ENCODE peak calls at places on chromosomes 6 and 20, in four cellular contexts. One of them, this sample, is unnamed. For H3K27me3, the result is how much of the 10 kb centered on the place peaks cover.

GRCh38 chr6:109998159-109998785 is 20.2 kb downstream of the GPR6 start:
- DNase-seq in HCT116: no peak
- DNase-seq in Panc1: no peak
- DNase-seq in K562: no peak
- DNase-seq in this sample: peak

GRCh38 chr6:142013875-142014495 is 118.7 kb upstream of the GJE1 start:
- DNase-seq in Panc1: no peak
- DNase-seq in HCT116: peak
- DNase-seq in K562: no peak
- DNase-seq in this sample: no peak

GRCh38 chr20:24149881-24150307 is 161.3 kb upstream of the GGTLC1 start:
- DNase-seq in K562: peak
- DNase-seq in HCT116: no peak
- DNase-seq in Panc1: no peak
- DNase-seq in this sample: peak

GRCh38 chr20:34562643-34563042 is 4.1 kb downstream of the MAP1LC3A start:
- DNase-seq in HCT116: no peak
- DNase-seq in Panc1: no peak
- DNase-seq in K562: no peak
- DNase-seq in this sample: peak

GRCh38 chr6:51765230-51765629 is 322.2 kb downstream of the PKHD1 start:
- DNase-seq in K562: no peak
- DNase-seq in HCT116: no peak
- DNase-seq in Panc1: no peak
- DNase-seq in this sample: no peak

GRCh38 chr20:29301624-29302259 is 1955.7 kb upstream of the DEFB115 start:
- DNase-seq in HCT116: no peak
- DNase-seq in Panc1: no peak
- DNase-seq in K562: no peak
- DNase-seq in this sample: no peak

GRCh38 chr6:79869184-79869583 is 78.2 kb downstream of the ELOVL4 start:
- DNase-seq in HCT116: no peak
- DNase-seq in Panc1: no peak
- DNase-seq in K562: no peak
- DNase-seq in this sample: no peak

GRCh38 chr6:80271074-80271473 is 164.6 kb downstream of the BCKDHB start:
- DNase-seq in HCT116: no peak
- DNase-seq in K562: no peak
- DNase-seq in Panc1: no peak
- DNase-seq in this sample: no peak

GRCh38 chr20:10250902-10251301 is 32.3 kb downstream of the SNAP25 start:
- DNase-seq in K562: no peak
- DNase-seq in HCT116: no peak
- DNase-seq in Panc1: peak
- DNase-seq in this sample: no peak

GRCh38 chr6:3884007-3884745 is 35.0 kb downstream of the FAM50B start:
- DNase-seq in HCT116: no peak
- DNase-seq in K562: no peak
- DNase-seq in Panc1: no peak
- DNase-seq in this sample: no peak

GRCh38 chr20:18138639-18139583 is 1.2 kb downstream of the KAT14 start:
- DNase-seq in HCT116: no peak
- DNase-seq in Panc1: no peak
- DNase-seq in K562: peak
- DNase-seq in this sample: no peak

GRCh38 chr6:137657351-137657911 is 163.2 kb upstream of the OLIG3 start:
- DNase-seq in K562: no peak
- DNase-seq in HCT116: no peak
- DNase-seq in Panc1: no peak
- DNase-seq in this sample: no peak

GRCh38 chr20:38291582-38291918 is 12.4 kb upstream of the BPI start:
- DNase-seq in Panc1: no peak
- DNase-seq in K562: no peak
- DNase-seq in HCT116: no peak
- DNase-seq in this sample: no peak

GRCh38 chr6:163460307-163460782 is 45.8 kb downstream of the QKI start:
- DNase-seq in HCT116: no peak
- DNase-seq in K562: no peak
- DNase-seq in Panc1: peak
- DNase-seq in this sample: no peak

GRCh38 chr20:61537239-61537638 is 285.2 kb downstream of the CDH4 start:
- DNase-seq in Panc1: no peak
- DNase-seq in HCT116: no peak
- DNase-seq in K562: no peak
- DNase-seq in this sample: no peak

GRCh38 chr6:163402616-163403015 is 11.9 kb upstream of the QKI start:
- DNase-seq in HCT116: no peak
- DNase-seq in Panc1: no peak
- DNase-seq in K562: no peak
- DNase-seq in this sample: no peak

GRCh38 chr20:17995967-17996819 is 27.4 kb downstream of the MGME1 start:
- DNase-seq in Panc1: no peak
- DNase-seq in HCT116: peak
- DNase-seq in K562: peak
- DNase-seq in this sample: peak

GRCh38 chr6:150269857-150270223 is 99.0 kb upstream of the IYD start:
- DNase-seq in Panc1: no peak
- DNase-seq in K562: peak
- DNase-seq in HCT116: peak
- DNase-seq in this sample: no peak

GRCh38 chr6:90460067-90460466 is 126.8 kb downstream of the MAP3K7 start:
- DNase-seq in K562: no peak
- DNase-seq in HCT116: no peak
- DNase-seq in Panc1: no peak
- DNase-seq in this sample: no peak

GRCh38 chr20:13243826-13244376 is 22.8 kb downstream of the ISM1 start:
- DNase-seq in Panc1: no peak
- DNase-seq in HCT116: no peak
- DNase-seq in K562: no peak
- DNase-seq in this sample: no peak

GRCh38 chr6:116369540-116370327 is 1.0 kb upstream of the DSE start:
- DNase-seq in HCT116: no peak
- DNase-seq in Panc1: no peak
- DNase-seq in K562: no peak
- DNase-seq in this sample: no peak

GRCh38 chr6:170555305-170555704 is 1.1 kb downstream of the TBP start:
- DNase-seq in Panc1: no peak
- DNase-seq in K562: no peak
- DNase-seq in HCT116: no peak
- DNase-seq in this sample: no peak

GRCh38 chr6:11714116-11714797 is 64.3 kb downstream of the ADTRP start:
- DNase-seq in HCT116: no peak
- DNase-seq in K562: no peak
- DNase-seq in Panc1: no peak
- DNase-seq in this sample: no peak

GRCh38 chr6:38493929-38494547 is 145.7 kb downstream of the BTBD9 start:
- DNase-seq in Panc1: peak
- DNase-seq in HCT116: peak
- DNase-seq in K562: peak
- DNase-seq in this sample: peak

GRCh38 chr6:135521431-135521830 is 23.9 kb upstream of the AHI1 start:
- DNase-seq in HCT116: no peak
- DNase-seq in K562: no peak
- DNase-seq in Panc1: no peak
- DNase-seq in this sample: no peak

GRCh38 chr6:3085074-3085473 is 16.8 kb downstream of the RIPK1 start:
- DNase-seq in HCT116: no peak
- DNase-seq in Panc1: no peak
- DNase-seq in K562: no peak
- DNase-seq in this sample: no peak

GRCh38 chr6:13425971-13426931 is 61.1 kb downstream of the GFOD1 start:
- DNase-seq in Panc1: no peak
- DNase-seq in K562: no peak
- DNase-seq in HCT116: no peak
- DNase-seq in this sample: no peak

GRCh38 chr6:39791850-39792500 is at the start of gene DAAM2:
- DNase-seq in HCT116: no peak
- DNase-seq in K562: no peak
- DNase-seq in Panc1: no peak
- DNase-seq in this sample: peak

GRCh38 chr6:133041020-133041419 is 200.1 kb upstream of the EYA4 start:
- DNase-seq in HCT116: no peak
- DNase-seq in K562: peak
- DNase-seq in Panc1: no peak
- DNase-seq in this sample: no peak

GRCh38 chr20:50029697-50030428 is 47.1 kb downstream of the SNAI1 start:
- DNase-seq in K562: peak
- DNase-seq in HCT116: no peak
- DNase-seq in Panc1: no peak
- DNase-seq in this sample: no peak

GRCh38 chr20:10929023-10929422 is 255.2 kb upstream of the JAG1 start:
- DNase-seq in HCT116: no peak
- DNase-seq in K562: no peak
- DNase-seq in Panc1: no peak
- DNase-seq in this sample: no peak

GRCh38 chr6:110398778-110399177 is 16.6 kb downstream of the DDO start:
- DNase-seq in HCT116: no peak
- DNase-seq in Panc1: no peak
- DNase-seq in K562: peak
- DNase-seq in this sample: no peak

GRCh38 chr20:57043091-57043490 is 223.3 kb downstream of the BMP7 start:
- DNase-seq in K562: no peak
- DNase-seq in HCT116: no peak
- DNase-seq in Panc1: no peak
- DNase-seq in this sample: no peak

GRCh38 chr6:44508646-44509045 is 121.1 kb downstream of the CDC5L start:
- DNase-seq in HCT116: no peak
- DNase-seq in Panc1: no peak
- DNase-seq in K562: no peak
- DNase-seq in this sample: no peak

GRCh38 chr20:38089500-38089899 is 56.0 kb downstream of the RPRD1B start:
- DNase-seq in Panc1: no peak
- DNase-seq in HCT116: no peak
- DNase-seq in K562: no peak
- DNase-seq in this sample: no peak

GRCh38 chr6:142694054-142694453 is 250.9 kb downstream of the HIVEP2 start:
- DNase-seq in Panc1: no peak
- DNase-seq in K562: no peak
- DNase-seq in HCT116: no peak
- DNase-seq in this sample: no peak

GRCh38 chr6:140855520-140855919 is 1277.2 kb upstream of the GJE1 start:
- DNase-seq in Panc1: no peak
- DNase-seq in K562: no peak
- DNase-seq in HCT116: no peak
- DNase-seq in this sample: no peak

GRCh38 chr6:71333700-71334099 is 45.1 kb downstream of the OGFRL1 start:
- DNase-seq in Panc1: peak
- DNase-seq in HCT116: no peak
- DNase-seq in K562: no peak
- DNase-seq in this sample: no peak

GRCh38 chr6:144214622-144215401 is 64.5 kb downstream of the STX11 start:
- DNase-seq in HCT116: no peak
- DNase-seq in K562: no peak
- DNase-seq in Panc1: no peak
- DNase-seq in this sample: no peak
- H3K4me3 ChIP-seq in HCT116: no peak
- H3K4me3 ChIP-seq in K562: no peak
- H3K4me3 ChIP-seq in Panc1: no peak
- H3K4me3 ChIP-seq in this sample: peak

GRCh38 chr6:27502508-27503435 is 29.9 kb upstream of the ZNF184 start:
- DNase-seq in HCT116: peak
- DNase-seq in K562: peak
- DNase-seq in Panc1: peak
- DNase-seq in this sample: peak
- TF ChIP-seq REST in HCT116: no peak
- TF ChIP-seq REST in K562: no peak
- TF ChIP-seq REST in Panc1: no peak
- TF ChIP-seq REST in this sample: no peak

GRCh38 chr20:64044484-64045247 is 4.8 kb downstream of the SOX18 start:
- DNase-seq in Panc1: no peak
- DNase-seq in K562: no peak
- DNase-seq in HCT116: peak
- DNase-seq in this sample: no peak

GRCh38 chr20:64043768-64044167 is 5.7 kb downstream of the SOX18 start:
- DNase-seq in K562: no peak
- DNase-seq in Panc1: no peak
- DNase-seq in HCT116: no peak
- DNase-seq in this sample: no peak

GRCh38 chr20:64047046-64047389 is 2.4 kb downstream of the SOX18 start:
- DNase-seq in Panc1: no peak
- DNase-seq in K562: no peak
- DNase-seq in HCT116: no peak
- DNase-seq in this sample: no peak

GRCh38 chr20:64047968-64048401 is 1.5 kb downstream of the SOX18 start:
- DNase-seq in K562: no peak
- DNase-seq in Panc1: no peak
- DNase-seq in HCT116: no peak
- DNase-seq in this sample: peak

GRCh38 chr20:64045346-64046011 is 4.0 kb downstream of the SOX18 start:
- DNase-seq in K562: no peak
- DNase-seq in HCT116: no peak
- DNase-seq in Panc1: no peak
- DNase-seq in this sample: peak
- H3K27me3 ChIP-seq in K562: under half
- H3K27me3 ChIP-seq in HCT116: under half
- H3K27me3 ChIP-seq in Panc1: under half
- H3K27me3 ChIP-seq in this sample: half or more

GRCh38 chr6:111601875-111602274 is 3.8 kb downstream of the TRAF3IP2 start:
- DNase-seq in Panc1: no peak
- DNase-seq in HCT116: no peak
- DNase-seq in K562: no peak
- DNase-seq in this sample: no peak
- H3K4me3 ChIP-seq in Panc1: no peak
- H3K4me3 ChIP-seq in HCT116: no peak
- H3K4me3 ChIP-seq in K562: no peak
- H3K4me3 ChIP-seq in this sample: no peak

DNA sequence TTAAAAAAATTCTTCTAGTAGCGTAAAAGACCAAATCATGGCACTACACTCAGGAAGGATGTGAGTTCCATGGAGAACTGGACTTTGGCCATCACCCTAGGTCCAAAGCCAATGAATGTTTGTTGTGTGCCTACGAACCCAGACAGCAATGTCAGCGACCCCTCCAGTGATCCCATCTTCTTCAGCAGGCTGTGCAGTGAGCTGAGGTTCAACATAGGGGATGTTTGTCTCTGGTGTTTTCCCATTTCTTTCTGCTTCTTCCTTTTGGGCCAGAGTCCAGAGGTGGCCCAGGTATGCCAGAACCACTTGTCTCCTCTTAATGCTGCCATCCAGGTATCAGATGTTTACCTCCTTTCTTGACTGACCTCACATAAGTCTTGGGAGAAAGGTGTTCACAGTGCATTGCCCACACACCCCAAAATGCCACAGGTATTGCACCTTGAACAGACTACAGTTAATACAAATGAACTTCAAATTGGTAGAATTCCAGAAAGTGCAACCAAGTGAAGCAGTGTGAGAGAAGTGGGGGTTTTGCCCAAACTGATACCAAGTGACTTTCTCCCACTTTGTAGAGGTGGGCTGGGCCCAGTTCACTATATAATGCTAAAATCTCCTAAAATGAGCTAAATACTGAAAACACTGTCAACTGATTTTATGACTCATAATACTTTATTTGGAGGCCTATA is 14.1 kb downstream of the KIZ start:
- DNase-seq in K562: no peak
- DNase-seq in Panc1: no peak
- DNase-seq in HCT116: no peak
- DNase-seq in this sample: no peak
- TF ChIP-seq REST in K562: no peak
- TF ChIP-seq REST in Panc1: no peak
- TF ChIP-seq REST in HCT116: no peak
- TF ChIP-seq REST in this sample: no peak

This sample was measured in GM23338.